ENCODE peak calls at places on chromosomes 5 and 9, in seven cellular contexts. T, W, Z, X, B, C and E are unnamed samples.
A peak's percentile ranks its signal among the peaks of the same experiment; 100 is the strongest.

GRCh38 chr5:75310212-75310611 is 26.8 kb upstream of the HMGCR start:
- DNase-seq in X (no peak), C (no peak), Z (no peak), W (no peak), B (no peak), T (no peak), E (no peak)

GRCh38 chr5:9499498-9499876 is 46.4 kb downstream of the SEMA5A start:
- DNase-seq in W (no peak), B (no peak), X (no peak), Z (no peak), T (no peak), C (peak; percentile 20), E (no peak)

GRCh38 chr5:148733601-148734438 is 79.5 kb upstream of the HTR4 start:
- DNase-seq in C (peak; percentile 26), X (peak; percentile 65), Z (peak; percentile 28), W (peak; percentile 62), B (peak; percentile 77), T (no peak), E (peak; percentile 79)

GRCh38 chr9:19030899-19031298 is 2.1 kb downstream of the SAXO1 start:
- DNase-seq in B (no peak), W (no peak), X (peak; percentile 46), T (no peak), C (peak; percentile 35), Z (no peak), E (no peak)

GRCh38 chr9:104906441-104907277 is 21.3 kb downstream of the ABCA1 start:
- DNase-seq in C (no peak), B (no peak), X (peak; percentile 10), T (no peak), W (no peak), Z (no peak), E (no peak)

GRCh38 chr5:150780816-150781221 is 2.3 kb downstream of the SMIM3 start:
- DNase-seq in X (peak; percentile 85), W (no peak), T (no peak), C (no peak), Z (no peak), B (no peak), E (no peak)

GRCh38 chr5:115460476-115460875 is 84.1 kb downstream of the FEM1C start:
- DNase-seq in W (no peak), B (no peak), X (peak; percentile 93), T (peak; percentile 93), C (peak; percentile 27), Z (peak; percentile 27), E (no peak)

GRCh38 chr5:176724472-176724871 is 77.2 kb downstream of the TSPAN17 start:
- DNase-seq in W (no peak), B (no peak), Z (no peak), T (no peak), C (no peak), X (no peak), E (no peak)

GRCh38 chr5:106875591-106876297 is 795.0 kb downstream of the EFNA5 start:
- DNase-seq in B (peak; percentile 8), X (no peak), W (no peak), C (peak; percentile 22), Z (peak; percentile 6), T (no peak), E (peak; percentile 52)

GRCh38 chr5:154476343-154477213 is 1.4 kb downstream of the HAND1 start:
- DNase-seq in W (no peak), B (no peak), Z (no peak), X (no peak), C (no peak), T (no peak), E (no peak)

GRCh38 chr9:77569335-77569734 is 78.8 kb downstream of the GNA14 start:
- DNase-seq in X (no peak), C (no peak), T (no peak), Z (no peak), B (no peak), W (no peak), E (no peak)

GRCh38 chr5:67299317-67299716 is 102.7 kb upstream of the CD180 start:
- DNase-seq in X (peak; percentile 24), W (no peak), T (no peak), Z (no peak), B (no peak), C (no peak), E (no peak)

GRCh38 chr9:121380941-121381340 is 10.9 kb upstream of the STOM start:
- DNase-seq in X (no peak), Z (no peak), B (no peak), W (no peak), T (no peak), C (no peak), E (no peak)

GRCh38 chr5:463952-464351 is 21.0 kb downstream of the EXOC3 start:
- DNase-seq in B (no peak), W (no peak), C (peak; percentile 56), X (no peak), Z (no peak), T (peak; percentile 79), E (no peak)

GRCh38 chr5:109812698-109813097 is 123.0 kb downstream of the MAN2A1 start:
- DNase-seq in W (no peak), X (peak; percentile 15), B (no peak), T (no peak), C (no peak), Z (no peak), E (no peak)

GRCh38 chr9:36415822-36416515 is 15.9 kb upstream of the RNF38 start:
- DNase-seq in T (no peak), Z (no peak), W (no peak), C (no peak), B (peak; percentile 8), X (no peak), E (no peak)

GRCh38 chr9:125888220-125888619 is 141.0 kb downstream of the PBX3 start:
- DNase-seq in X (peak; percentile 25), T (no peak), Z (no peak), W (no peak), B (no peak), C (no peak), E (no peak)

GRCh38 chr9:136439550-136440408 is at the start of gene INPP5E:
- DNase-seq in W (peak; percentile 91), B (peak; percentile 94), X (peak; percentile 11), C (peak; percentile 98), Z (peak; percentile 79), T (peak; percentile 89), E (peak; percentile 93)

GRCh38 chr9:100167912-100168775 is 69.1 kb downstream of the INVS start:
- DNase-seq in T (no peak), B (no peak), X (no peak), W (no peak), Z (no peak), C (no peak), E (no peak)

DNA sequence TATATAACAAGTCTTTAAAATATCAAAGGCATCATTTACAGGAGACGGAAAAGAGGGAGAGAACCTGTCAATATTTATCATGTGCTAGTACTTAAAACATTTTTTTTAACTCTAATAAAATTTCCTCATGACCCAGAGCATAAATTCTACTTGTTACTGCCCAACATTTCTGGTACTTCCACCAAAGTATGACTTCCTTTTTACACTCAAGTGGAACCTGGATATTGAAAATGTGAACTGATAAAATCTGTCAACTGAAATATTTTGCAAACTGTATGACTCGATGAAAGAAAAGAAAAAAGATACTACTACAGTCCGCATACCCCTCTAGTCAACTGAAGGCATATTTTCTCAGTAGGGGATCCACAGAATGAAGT is 37.1 kb downstream of the FAM13B start:
- DNase-seq in Z (no peak), X (no peak), C (no peak), W (no peak), T (no peak), B (no peak), E (no peak)
- TF ChIP-seq CTCF in Z (no peak), X (no peak), C (no peak), W (no peak), T (no peak), B (no peak), E (no peak)

DNA sequence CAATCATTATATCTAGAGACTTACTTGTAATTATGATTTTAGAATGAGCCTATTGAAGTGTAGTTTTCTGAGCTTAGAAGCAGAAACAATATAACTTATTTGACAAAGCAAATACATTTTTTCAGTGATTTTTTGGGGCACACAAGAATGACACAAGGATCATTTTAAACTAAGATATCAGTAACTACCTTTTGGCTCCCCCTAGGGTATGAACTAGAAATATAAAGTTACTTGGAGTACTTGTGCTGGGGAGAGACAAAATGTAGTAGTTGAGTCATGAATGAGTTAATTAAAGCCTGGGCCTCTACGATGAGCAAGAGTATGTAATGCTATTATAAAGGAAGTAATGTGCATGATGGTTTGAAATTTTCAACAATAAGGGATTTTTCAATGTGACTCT is 1244.1 kb upstream of the ACO1 start:
- DNase-seq in Z (no peak), C (no peak), T (no peak), X (peak; percentile 71), W (no peak), B (no peak), E (no peak)
- TF ChIP-seq CTCF in Z (peak; percentile 15), C (no peak), T (peak; percentile 30), X (peak; percentile 20), W (peak; percentile 50), B (peak; percentile 47), E (peak; percentile 47)

DNA sequence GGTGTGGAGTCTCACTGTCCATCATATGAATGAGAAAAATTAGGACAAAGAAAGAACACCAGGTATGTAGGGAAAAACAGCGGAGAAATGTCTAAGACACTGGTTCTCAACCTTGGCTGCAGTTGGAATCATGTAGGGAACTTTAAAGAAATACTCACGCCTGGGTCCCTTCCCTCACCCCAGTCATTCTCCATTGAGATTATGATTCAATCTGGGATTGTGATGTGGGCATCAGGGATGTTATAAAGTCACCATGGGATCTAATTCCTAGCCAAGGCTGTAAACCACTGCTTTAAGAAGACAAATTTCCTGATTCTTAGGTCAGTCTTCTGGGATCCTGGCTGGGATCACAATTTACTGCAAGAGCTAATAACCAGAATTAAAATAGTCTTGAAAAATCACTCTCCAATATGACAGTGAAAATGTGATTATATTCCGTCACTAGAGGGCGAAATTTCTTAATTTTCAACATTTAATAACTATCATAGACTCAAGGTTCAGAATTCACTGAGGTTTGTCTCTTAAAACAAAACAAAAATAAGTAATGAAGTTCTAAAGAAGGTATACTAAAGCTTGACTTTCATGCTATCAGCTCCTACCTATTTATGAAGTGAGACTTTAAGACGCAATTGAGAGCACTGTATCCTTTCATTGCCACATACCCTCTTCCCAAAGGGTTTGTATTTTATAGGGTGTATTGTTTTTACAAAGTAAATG is 60.5 kb downstream of the GLDC start:
- DNase-seq in B (no peak), T (no peak), Z (peak; percentile 26), W (no peak), X (peak; percentile 53), C (peak; percentile 35), E (no peak)
- TF ChIP-seq CTCF in B (peak; percentile 42), T (peak; percentile 56), Z (peak; percentile 79), W (peak; percentile 56), X (no peak), C (peak; percentile 44), E (peak; percentile 62)

DNA sequence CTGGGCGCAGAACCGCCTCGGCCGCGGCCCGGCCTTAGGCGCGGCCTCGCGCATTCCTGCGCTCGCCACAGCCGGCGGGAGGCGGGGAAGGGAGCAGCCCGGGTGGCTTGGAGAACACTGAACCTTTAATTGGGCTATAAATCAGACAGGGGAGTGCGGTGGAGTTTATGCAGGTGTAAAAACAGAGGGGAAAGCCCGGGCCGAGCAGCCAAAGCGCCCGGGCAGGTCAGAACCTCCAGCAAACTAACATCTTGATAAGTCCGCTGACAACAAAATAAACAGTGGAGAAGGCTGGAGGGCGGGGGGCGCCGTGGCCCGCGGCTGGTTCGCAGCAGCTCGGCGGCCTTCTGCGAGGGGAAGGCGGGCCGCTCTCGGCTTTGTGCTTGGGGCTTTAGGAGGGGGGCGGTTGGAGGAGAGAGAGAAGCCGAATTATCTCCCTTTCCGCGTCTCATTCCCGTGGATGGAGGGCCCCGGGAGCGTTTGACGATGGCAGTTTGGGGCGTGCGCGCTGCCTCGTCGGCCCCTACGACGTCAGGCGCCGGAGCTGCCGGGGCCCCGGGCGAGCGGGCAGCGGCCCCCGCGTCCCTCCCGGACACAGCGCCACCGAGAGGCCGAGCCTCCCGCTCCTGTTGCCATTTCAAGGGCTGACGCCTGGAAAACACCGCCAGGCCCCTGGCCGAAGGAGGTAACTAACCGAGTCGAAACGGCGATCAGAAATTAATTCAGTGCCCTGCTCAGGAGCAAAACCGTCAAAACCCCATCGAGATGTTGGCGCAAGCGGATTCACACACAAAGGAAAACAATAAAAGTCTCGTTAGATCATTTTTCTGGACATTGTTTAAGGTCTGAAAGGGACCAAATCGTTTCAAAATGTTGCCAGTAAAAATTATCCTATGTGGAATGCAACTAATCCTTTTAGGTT is 11.2 kb downstream of the FOXD1 start:
- DNase-seq in X (no peak), T (no peak), C (peak; percentile 64), B (peak; percentile 77), W (peak; percentile 60), Z (peak; percentile 88), E (peak; percentile 72)
- TF ChIP-seq CTCF in X (peak; percentile 35), T (peak; percentile 8), C (peak; percentile 10), B (peak; percentile 46), W (peak; percentile 73), Z (peak; percentile 76), E (no peak)